ENCODE peak calls at places on chromosomes 2 and 18, in eight cellular contexts. Y, R, L, X, S, M, H and P are unnamed samples.

GRCh38 chr2:144364988-144365738 is 154.8 kb downstream of the ZEB2 start:
- DNase-seq in Y (no peak), L (no peak), S (no peak), H (no peak), X (peak; percentile 19), R (no peak), M (no peak), P (no peak)

GRCh38 chr18:12839526-12840196 is 44.4 kb downstream of the PTPN2 start:
- DNase-seq in H (no peak), M (no peak), Y (no peak), S (no peak), X (peak; percentile 42), R (no peak), L (peak; percentile 42), P (no peak)

GRCh38 chr2:29663266-29663665 is 258.1 kb downstream of the ALK start:
- DNase-seq in H (no peak), Y (no peak), R (no peak), X (peak; percentile 84), S (no peak), L (no peak), M (peak; percentile 83), P (no peak)

GRCh38 chr2:45299361-45299760 is 290.1 kb upstream of the SIX2 start:
- DNase-seq in R (no peak), X (no peak), M (no peak), Y (no peak), L (no peak), S (no peak), H (no peak), P (no peak)

GRCh38 chr2:96618599-96619283 is 19.4 kb downstream of the KANSL3 start:
- DNase-seq in S (no peak), R (no peak), L (no peak), Y (no peak), M (no peak), X (peak; percentile 86), H (no peak), P (no peak)

GRCh38 chr2:33209976-33210375 is 263.2 kb downstream of the LTBP1 start:
- DNase-seq in L (no peak), S (no peak), X (peak; percentile 32), R (no peak), Y (no peak), H (no peak), M (no peak), P (no peak)

GRCh38 chr2:48588745-48589144 is 28.9 kb upstream of the GTF2A1L start:
- DNase-seq in H (no peak), S (no peak), R (peak; percentile 50), X (no peak), L (no peak), Y (no peak), M (no peak), P (no peak)

GRCh38 chr2:239790313-239790712 is 234.8 kb downstream of the NDUFA10 start:
- DNase-seq in M (no peak), S (no peak), R (no peak), L (no peak), X (no peak), H (no peak), Y (no peak), P (no peak)

GRCh38 chr18:22185298-22185697 is 15.9 kb downstream of the GATA6 start:
- DNase-seq in R (peak; percentile 31), X (no peak), Y (no peak), M (no peak), L (no peak), S (no peak), H (no peak), P (no peak)

GRCh38 chr2:216693414-216694100 is 1.8 kb downstream of the IGFBP5 start:
- DNase-seq in L (no peak), R (peak; percentile 39), Y (no peak), S (peak; percentile 22), X (no peak), M (no peak), H (no peak), P (no peak)

GRCh38 chr2:140998577-140998976 is 1132.2 kb downstream of the LRP1B start:
- DNase-seq in Y (no peak), H (no peak), L (no peak), X (peak; percentile 50), M (no peak), R (no peak), S (no peak), P (no peak)

GRCh38 chr2:64686283-64686956 is 32.7 kb upstream of the SERTAD2 start:
- DNase-seq in S (peak; percentile 34), L (no peak), X (no peak), Y (no peak), R (no peak), M (peak; percentile 31), H (no peak), P (no peak)

GRCh38 chr2:107712857-107713256 is 113.8 kb upstream of the RGPD4 start:
- DNase-seq in M (peak; percentile 29), S (peak; percentile 13), L (no peak), Y (no peak), X (no peak), H (no peak), R (no peak), P (no peak)

GRCh38 chr2:172693037-172693436 is 42.6 kb upstream of the RAPGEF4 start:
- DNase-seq in R (no peak), Y (peak; percentile 91), H (peak; percentile 86), L (no peak), S (no peak), M (peak; percentile 99), X (peak; percentile 98), P (no peak)

GRCh38 chr2:133747965-133748700 is 179.9 kb upstream of the NCKAP5 start:
- DNase-seq in H (no peak), M (no peak), Y (no peak), L (no peak), R (no peak), X (no peak), S (no peak), P (no peak)

GRCh38 chr2:162086904-162087303 is 12.9 kb upstream of the DPP4 start:
- DNase-seq in Y (no peak), X (peak; percentile 89), R (no peak), L (no peak), S (no peak), M (peak; percentile 79), H (no peak), P (no peak)

GRCh38 chr2:74372674-74373073 is 7.4 kb downstream of the DCTN1 start:
- DNase-seq in M (no peak), S (no peak), H (no peak), Y (no peak), L (no peak), R (no peak), X (no peak), P (no peak)

GRCh38 chr2:81324046-81324445 is 1019.5 kb upstream of the LRRTM1 start:
- DNase-seq in X (no peak), L (peak; percentile 1), R (peak; percentile 62), M (peak; percentile 59), Y (peak; percentile 18), S (peak; percentile 77), H (peak; percentile 50), P (no peak)

GRCh38 chr18:2709316-2709715 is 53.8 kb downstream of the SMCHD1 start:
- DNase-seq in M (no peak), Y (no peak), H (no peak), X (peak; percentile 2), L (no peak), R (no peak), S (no peak), P (no peak)

GRCh38 chr18:59885579-59886163 is 14.1 kb upstream of the PMAIP1 start:
- DNase-seq in H (no peak), X (peak; percentile 87), M (peak; percentile 81), R (no peak), S (no peak), Y (no peak), L (peak; percentile 62), P (no peak)

GRCh38 chr2:8249191-8249590 is 432.7 kb upstream of the ID2 start:
- DNase-seq in X (peak; percentile 45), Y (no peak), H (no peak), M (no peak), R (no peak), L (no peak), S (no peak), P (no peak)

GRCh38 chr2:231017250-231017636 is 20.1 kb upstream of the C2orf72 start:
- DNase-seq in X (no peak), L (no peak), Y (no peak), M (no peak), H (no peak), R (no peak), S (peak; percentile 23), P (no peak)

GRCh38 chr2:237675326-237675725 is 47.9 kb downstream of the LRRFIP1 start:
- DNase-seq in R (no peak), X (no peak), L (no peak), S (no peak), M (no peak), Y (no peak), H (no peak), P (no peak)
- TF ChIP-seq EZH2phosphoT487 in R (no peak), X (no peak), L (no peak), S (no peak), M (no peak), Y (no peak), H (no peak), P (no peak)

GRCh38 chr2:170229744-170230143 is 51.8 kb downstream of the MYO3B start:
- DNase-seq in X (no peak), M (no peak), S (no peak), H (no peak), L (no peak), Y (no peak), R (no peak), P (no peak)
- TF ChIP-seq EZH2phosphoT487 in X (no peak), M (no peak), S (no peak), H (no peak), L (no peak), Y (no peak), R (no peak), P (no peak)

DNA sequence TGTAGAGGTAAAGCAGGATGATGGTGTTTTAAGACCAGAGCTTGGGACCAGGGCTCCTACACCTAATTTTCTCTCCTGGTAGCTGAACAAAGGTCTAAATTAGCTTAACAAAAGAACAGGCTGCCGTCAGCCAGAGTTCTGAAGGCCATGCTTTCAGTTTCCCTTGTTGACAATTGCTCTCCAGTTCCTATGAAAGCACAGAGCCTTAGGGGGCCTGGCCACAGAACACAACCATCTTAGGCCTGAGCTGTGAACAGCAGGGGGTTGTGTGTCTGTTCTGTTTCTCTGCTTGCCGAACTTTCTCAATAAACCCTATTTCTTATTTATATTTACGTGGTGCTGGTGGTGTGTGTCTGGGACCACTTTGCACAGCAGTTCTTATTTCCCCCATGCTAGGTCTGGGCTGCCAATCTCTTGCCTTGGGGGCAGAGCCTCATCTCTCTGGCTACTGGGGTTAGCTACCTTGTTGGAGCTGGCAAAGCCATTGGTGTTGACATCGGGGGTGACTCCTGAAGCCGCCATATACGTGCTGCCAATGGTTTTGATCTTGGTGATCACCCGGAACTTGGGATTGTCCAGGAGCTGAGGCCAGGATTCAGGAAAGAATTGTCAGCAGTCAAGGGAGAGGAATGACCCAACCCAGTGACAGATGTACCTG is 29.0 kb downstream of the CENPO start:
- DNase-seq in H (no peak), M (no peak), Y (no peak), X (no peak), R (peak; percentile 85), S (peak; percentile 89), L (no peak), P (no peak)
- TF ChIP-seq EZH2phosphoT487 in H (no peak), M (no peak), Y (no peak), X (no peak), R (no peak), S (no peak), L (no peak), P (no peak)

DNA sequence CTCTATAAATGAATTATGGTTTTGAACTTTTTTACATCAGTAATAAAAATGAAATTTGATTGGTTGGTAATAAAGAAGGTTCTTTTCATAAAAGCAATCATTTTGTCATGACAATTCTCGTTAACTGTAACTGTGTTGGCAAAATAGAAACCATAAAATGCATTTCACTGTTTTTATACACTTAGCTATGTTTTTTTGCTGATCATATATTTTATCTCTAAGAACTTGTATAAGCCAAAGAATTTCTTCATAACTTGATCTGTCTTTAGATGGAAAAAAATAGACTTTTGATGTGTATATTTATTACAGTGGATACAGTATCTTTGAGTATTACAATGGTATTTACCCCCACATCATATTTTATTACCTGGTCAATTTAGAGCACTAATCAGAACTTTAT is 9.7 kb downstream of the MTX2 start:
- DNase-seq in Y (no peak), H (no peak), X (no peak), M (no peak), S (no peak), R (no peak), L (no peak), P (no peak)
- TF ChIP-seq EZH2phosphoT487 in Y (no peak), H (no peak), X (no peak), M (no peak), S (no peak), R (no peak), L (no peak), P (no peak)